ENCODE peak calls at places on chromosome 4, in eight cellular contexts. One of them, this sample, is unnamed.

GRCh38 chr4:7068883-7069282 is 1.0 kb upstream of the GRPEL1 start:
- DNase-seq in H9: peak
- DNase-seq in MCF 10A: no peak
- DNase-seq in astrocyte of the spinal cord: peak
- DNase-seq in left lung: no peak
- DNase-seq in neural crest cell: no peak
- DNase-seq in HCT116: no peak
- DNase-seq in CD8-positive, alpha-beta T cell: no peak
- DNase-seq in this sample: no peak

GRCh38 chr4:121551271-121551670 is 145.5 kb downstream of the ANXA5 start:
- DNase-seq in H9: no peak
- DNase-seq in MCF 10A: peak
- DNase-seq in astrocyte of the spinal cord: peak
- DNase-seq in left lung: no peak
- DNase-seq in neural crest cell: no peak
- DNase-seq in HCT116: no peak
- DNase-seq in CD8-positive, alpha-beta T cell: no peak
- DNase-seq in this sample: no peak

GRCh38 chr4:80249144-80249543 is 17.3 kb upstream of the FGF5 start:
- DNase-seq in H9: no peak
- DNase-seq in MCF 10A: no peak
- DNase-seq in astrocyte of the spinal cord: no peak
- DNase-seq in left lung: no peak
- DNase-seq in neural crest cell: no peak
- DNase-seq in HCT116: no peak
- DNase-seq in CD8-positive, alpha-beta T cell: no peak
- DNase-seq in this sample: no peak

GRCh38 chr4:16067515-16067914 is 16.3 kb downstream of the PROM1 start:
- DNase-seq in H9: no peak
- DNase-seq in MCF 10A: no peak
- DNase-seq in astrocyte of the spinal cord: no peak
- DNase-seq in left lung: no peak
- DNase-seq in neural crest cell: no peak
- DNase-seq in HCT116: peak
- DNase-seq in CD8-positive, alpha-beta T cell: no peak
- DNase-seq in this sample: no peak

GRCh38 chr4:177791188-177791587 is 349.0 kb upstream of the AGA start:
- DNase-seq in H9: no peak
- DNase-seq in MCF 10A: no peak
- DNase-seq in astrocyte of the spinal cord: no peak
- DNase-seq in left lung: no peak
- DNase-seq in neural crest cell: no peak
- DNase-seq in HCT116: no peak
- DNase-seq in CD8-positive, alpha-beta T cell: no peak
- DNase-seq in this sample: no peak

GRCh38 chr4:152983221-152983620 is 47.1 kb downstream of the FHDC1 start:
- DNase-seq in H9: peak
- DNase-seq in MCF 10A: no peak
- DNase-seq in astrocyte of the spinal cord: peak
- DNase-seq in left lung: no peak
- DNase-seq in neural crest cell: peak
- DNase-seq in HCT116: no peak
- DNase-seq in CD8-positive, alpha-beta T cell: no peak
- DNase-seq in this sample: no peak

GRCh38 chr4:158588285-158588684 is 66.6 kb downstream of the RXFP1 start:
- DNase-seq in H9: no peak
- DNase-seq in MCF 10A: no peak
- DNase-seq in astrocyte of the spinal cord: no peak
- DNase-seq in left lung: no peak
- DNase-seq in neural crest cell: no peak
- DNase-seq in HCT116: no peak
- DNase-seq in CD8-positive, alpha-beta T cell: no peak
- DNase-seq in this sample: no peak

GRCh38 chr4:7286798-7287197 is 94.5 kb downstream of the SORCS2 start:
- DNase-seq in H9: no peak
- DNase-seq in MCF 10A: no peak
- DNase-seq in astrocyte of the spinal cord: no peak
- DNase-seq in left lung: peak
- DNase-seq in neural crest cell: no peak
- DNase-seq in HCT116: no peak
- DNase-seq in CD8-positive, alpha-beta T cell: no peak
- DNase-seq in this sample: no peak

GRCh38 chr4:90121961-90122748 is 5.0 kb upstream of the CCSER1 start:
- DNase-seq in H9: no peak
- DNase-seq in MCF 10A: peak
- DNase-seq in astrocyte of the spinal cord: peak
- DNase-seq in left lung: no peak
- DNase-seq in neural crest cell: no peak
- DNase-seq in HCT116: no peak
- DNase-seq in CD8-positive, alpha-beta T cell: no peak
- DNase-seq in this sample: no peak

DNA sequence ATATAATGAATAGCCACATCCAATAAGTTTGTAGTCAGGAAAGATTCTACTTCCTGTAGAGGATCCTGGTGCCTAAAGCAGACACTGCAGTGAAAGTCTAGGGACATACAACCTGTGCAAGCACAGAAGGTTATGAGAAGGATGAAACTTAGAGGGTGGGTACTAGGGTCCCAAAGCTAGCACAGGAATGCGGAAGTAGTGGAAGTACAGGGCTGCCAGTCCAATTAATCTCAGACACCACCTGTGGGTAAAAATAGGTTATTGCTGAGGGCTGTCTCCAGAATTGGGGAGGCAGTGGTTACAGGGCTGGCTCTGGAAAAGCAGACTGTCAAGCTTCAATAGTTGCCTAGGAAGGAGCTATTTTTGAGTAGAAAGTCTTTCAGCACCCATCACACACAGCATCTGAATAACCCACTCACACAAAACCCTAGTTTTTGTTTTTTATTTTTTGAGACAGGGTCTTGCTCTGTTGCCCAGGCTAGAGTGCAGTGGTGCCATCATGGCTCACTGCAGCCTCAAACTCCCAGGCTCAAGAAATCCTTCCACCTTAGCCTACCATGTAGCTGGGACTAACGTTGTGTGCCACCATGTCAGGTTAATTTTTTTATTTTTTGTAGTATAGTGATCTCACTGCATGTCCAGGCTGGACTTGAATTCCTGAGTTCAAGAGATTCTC is 50.8 kb upstream of the ELF2 start:
- DNase-seq in H9: no peak
- DNase-seq in MCF 10A: peak
- DNase-seq in astrocyte of the spinal cord: no peak
- DNase-seq in left lung: no peak
- DNase-seq in neural crest cell: no peak
- DNase-seq in HCT116: peak
- DNase-seq in CD8-positive, alpha-beta T cell: no peak
- DNase-seq in this sample: no peak
- TF ChIP-seq CTCF in H9: no peak
- TF ChIP-seq CTCF in MCF 10A: peak
- TF ChIP-seq CTCF in astrocyte of the spinal cord: no peak
- TF ChIP-seq CTCF in left lung: no peak
- TF ChIP-seq CTCF in neural crest cell: no peak
- TF ChIP-seq CTCF in HCT116: peak
- TF ChIP-seq CTCF in CD8-positive, alpha-beta T cell: no peak
- TF ChIP-seq CTCF in this sample: no peak

DNA sequence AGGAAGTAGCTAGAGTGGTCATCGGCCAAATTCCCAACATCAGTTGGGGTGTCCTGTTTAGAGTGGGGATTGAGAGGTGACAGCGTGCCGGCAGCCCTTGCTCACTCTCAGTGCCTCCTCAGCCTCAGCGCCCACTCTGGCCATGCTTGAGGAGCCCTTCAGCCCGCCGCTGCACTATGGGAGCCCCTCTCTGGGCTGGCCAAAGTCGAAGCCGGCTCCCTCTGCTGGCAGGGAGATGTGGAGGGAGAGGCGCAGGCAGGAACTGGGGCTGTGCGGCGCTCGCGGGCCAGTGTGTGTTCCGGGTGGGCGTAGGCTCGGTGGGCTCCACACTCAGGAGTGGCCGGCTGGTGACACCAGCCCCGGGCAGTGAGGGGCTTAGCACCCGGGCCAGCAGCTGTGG is 7.1 kb upstream of the CENPU start:
- DNase-seq in H9: no peak
- DNase-seq in MCF 10A: no peak
- DNase-seq in astrocyte of the spinal cord: no peak
- DNase-seq in left lung: no peak
- DNase-seq in neural crest cell: no peak
- DNase-seq in HCT116: no peak
- DNase-seq in CD8-positive, alpha-beta T cell: no peak
- DNase-seq in this sample: no peak
- TF ChIP-seq CTCF in H9: peak
- TF ChIP-seq CTCF in MCF 10A: no peak
- TF ChIP-seq CTCF in astrocyte of the spinal cord: no peak
- TF ChIP-seq CTCF in left lung: no peak
- TF ChIP-seq CTCF in neural crest cell: no peak
- TF ChIP-seq CTCF in HCT116: no peak
- TF ChIP-seq CTCF in CD8-positive, alpha-beta T cell: no peak
- TF ChIP-seq CTCF in this sample: no peak

DNA sequence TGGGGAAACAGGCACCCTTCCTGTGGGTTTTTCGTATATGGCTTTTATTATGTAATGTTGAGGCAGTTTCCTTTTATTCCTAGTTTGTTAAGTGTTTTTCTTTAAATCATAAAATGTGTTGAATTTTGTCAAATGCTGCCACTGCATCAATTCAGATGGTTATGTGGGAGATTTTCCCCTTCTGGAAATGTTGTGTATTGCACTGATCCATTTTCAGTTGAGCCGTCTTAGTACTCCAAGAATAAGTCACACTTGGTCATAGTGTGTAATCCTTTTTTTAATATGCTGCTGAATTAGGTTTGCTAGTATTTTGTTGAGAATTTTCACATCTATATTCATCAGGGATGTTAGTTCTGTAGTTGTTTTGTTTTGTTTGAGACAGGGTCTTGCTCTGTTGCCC is 9.5 kb upstream of the CTBP1 start:
- DNase-seq in H9: no peak
- DNase-seq in MCF 10A: no peak
- DNase-seq in astrocyte of the spinal cord: no peak
- DNase-seq in left lung: no peak
- DNase-seq in neural crest cell: no peak
- DNase-seq in HCT116: no peak
- DNase-seq in CD8-positive, alpha-beta T cell: no peak
- DNase-seq in this sample: no peak
- TF ChIP-seq CTCF in H9: peak
- TF ChIP-seq CTCF in MCF 10A: no peak
- TF ChIP-seq CTCF in astrocyte of the spinal cord: no peak
- TF ChIP-seq CTCF in left lung: no peak
- TF ChIP-seq CTCF in neural crest cell: peak
- TF ChIP-seq CTCF in HCT116: no peak
- TF ChIP-seq CTCF in CD8-positive, alpha-beta T cell: no peak
- TF ChIP-seq CTCF in this sample: no peak

DNA sequence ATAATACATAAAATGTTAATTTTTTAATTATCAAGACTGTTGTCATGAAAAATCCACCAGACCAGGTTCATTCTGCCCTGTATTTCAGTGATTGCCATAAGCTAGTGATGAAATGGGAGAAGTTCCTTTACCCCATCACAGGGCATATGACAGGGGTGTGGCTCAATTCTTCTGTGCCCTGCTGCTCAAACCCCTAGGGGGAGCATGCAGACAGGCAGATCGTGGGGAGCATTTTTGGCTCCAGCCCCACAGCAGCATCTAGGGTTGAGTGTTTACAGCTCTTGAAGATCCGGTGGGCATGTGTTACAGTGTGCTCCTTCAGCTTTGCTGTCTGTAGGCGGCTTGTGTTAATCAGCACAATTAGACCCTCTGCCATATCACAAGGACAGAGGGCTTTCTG is 700.7 kb downstream of the PCDH18 start:
- DNase-seq in H9: no peak
- DNase-seq in MCF 10A: peak
- DNase-seq in astrocyte of the spinal cord: no peak
- DNase-seq in left lung: no peak
- DNase-seq in neural crest cell: no peak
- DNase-seq in HCT116: peak
- DNase-seq in CD8-positive, alpha-beta T cell: no peak
- DNase-seq in this sample: no peak
- TF ChIP-seq CTCF in H9: peak
- TF ChIP-seq CTCF in MCF 10A: no peak
- TF ChIP-seq CTCF in astrocyte of the spinal cord: no peak
- TF ChIP-seq CTCF in left lung: no peak
- TF ChIP-seq CTCF in neural crest cell: no peak
- TF ChIP-seq CTCF in HCT116: no peak
- TF ChIP-seq CTCF in CD8-positive, alpha-beta T cell: no peak
- TF ChIP-seq CTCF in this sample: no peak

GRCh38 chr4:114827651-114828050 is 229.0 kb downstream of the UGT8 start:
- DNase-seq in H9: no peak
- DNase-seq in MCF 10A: no peak
- DNase-seq in astrocyte of the spinal cord: no peak
- DNase-seq in left lung: no peak
- DNase-seq in neural crest cell: no peak
- DNase-seq in HCT116: no peak
- DNase-seq in CD8-positive, alpha-beta T cell: no peak
- DNase-seq in this sample: no peak
- TF ChIP-seq CTCF in H9: no peak
- TF ChIP-seq CTCF in MCF 10A: no peak
- TF ChIP-seq CTCF in astrocyte of the spinal cord: no peak
- TF ChIP-seq CTCF in left lung: no peak
- TF ChIP-seq CTCF in neural crest cell: no peak
- TF ChIP-seq CTCF in HCT116: no peak
- TF ChIP-seq CTCF in CD8-positive, alpha-beta T cell: no peak
- TF ChIP-seq CTCF in this sample: no peak

DNA sequence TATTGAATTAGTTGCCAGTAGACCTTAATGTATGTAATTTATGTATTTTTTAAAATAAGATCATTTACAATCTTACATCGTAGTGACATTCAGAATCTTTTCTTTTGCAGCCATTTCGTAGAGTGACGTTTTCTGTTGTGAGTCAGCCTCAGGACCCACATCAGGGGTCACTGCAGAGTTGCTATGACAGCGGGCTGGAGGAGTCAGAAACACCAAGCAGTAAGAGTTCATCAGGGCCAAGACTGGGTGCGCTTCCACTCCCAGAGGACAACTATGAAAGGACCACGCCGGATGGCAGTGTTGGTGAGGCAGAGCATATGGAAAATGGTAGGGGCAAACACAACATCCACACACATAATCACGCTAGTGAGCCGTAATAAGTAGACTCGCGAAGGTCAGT is 199.9 kb downstream of the PCDH7 start:
- DNase-seq in H9: peak
- DNase-seq in MCF 10A: no peak
- DNase-seq in astrocyte of the spinal cord: no peak
- DNase-seq in left lung: no peak
- DNase-seq in neural crest cell: no peak
- DNase-seq in HCT116: peak
- DNase-seq in CD8-positive, alpha-beta T cell: no peak
- DNase-seq in this sample: no peak
- TF ChIP-seq CTCF in H9: no peak
- TF ChIP-seq CTCF in MCF 10A: no peak
- TF ChIP-seq CTCF in astrocyte of the spinal cord: no peak
- TF ChIP-seq CTCF in left lung: no peak
- TF ChIP-seq CTCF in neural crest cell: no peak
- TF ChIP-seq CTCF in HCT116: no peak
- TF ChIP-seq CTCF in CD8-positive, alpha-beta T cell: no peak
- TF ChIP-seq CTCF in this sample: no peak

This sample was measured in natural killer cell.